ENCODE peak calls at places on chromosomes 13 and 19, in seven cellular contexts. One of them, this sample, is unnamed.

GRCh38 chr13:42396501-42396900 is 124.5 kb downstream of the AKAP11 start:
- DNase-seq in D341Med: no peak
- DNase-seq in NCI-H510A: no peak
- DNase-seq in neural crest cell: no peak
- DNase-seq in activated CD8-positive, alpha-beta memory T cell treated with anti-CD3 and anti-CD28 coated beads for 4 hours: peak; percentile 38
- DNase-seq in nephron progenitor cell: no peak
- DNase-seq in activated CD4-positive, alpha-beta T cell treated with anti-CD3 and anti-CD28 coated beads for 4 hours: peak; percentile 42
- DNase-seq in this sample: no peak

GRCh38 chr19:39818626-39819097 is 15.3 kb downstream of the DYRK1B start:
- DNase-seq in nephron progenitor cell: no peak
- DNase-seq in NCI-H510A: no peak
- DNase-seq in activated CD4-positive, alpha-beta T cell treated with anti-CD3 and anti-CD28 coated beads for 4 hours: no peak
- DNase-seq in activated CD8-positive, alpha-beta memory T cell treated with anti-CD3 and anti-CD28 coated beads for 4 hours: no peak
- DNase-seq in D341Med: no peak
- DNase-seq in neural crest cell: no peak
- DNase-seq in this sample: no peak

GRCh38 chr19:50252111-50252886 is 48.9 kb downstream of the MYH14 start:
- DNase-seq in NCI-H510A: no peak
- DNase-seq in nephron progenitor cell: peak; percentile 66
- DNase-seq in activated CD8-positive, alpha-beta memory T cell treated with anti-CD3 and anti-CD28 coated beads for 4 hours: no peak
- DNase-seq in neural crest cell: peak; percentile 44
- DNase-seq in D341Med: peak; percentile 72
- DNase-seq in activated CD4-positive, alpha-beta T cell treated with anti-CD3 and anti-CD28 coated beads for 4 hours: peak; percentile 8
- DNase-seq in this sample: peak; percentile 31

GRCh38 chr13:109647046-109647445 is 139.3 kb downstream of the IRS2 start:
- DNase-seq in nephron progenitor cell: no peak
- DNase-seq in D341Med: no peak
- DNase-seq in activated CD8-positive, alpha-beta memory T cell treated with anti-CD3 and anti-CD28 coated beads for 4 hours: no peak
- DNase-seq in neural crest cell: no peak
- DNase-seq in NCI-H510A: no peak
- DNase-seq in activated CD4-positive, alpha-beta T cell treated with anti-CD3 and anti-CD28 coated beads for 4 hours: no peak
- DNase-seq in this sample: no peak

GRCh38 chr13:112991611-112992010 is 22.6 kb downstream of the MCF2L start:
- DNase-seq in activated CD8-positive, alpha-beta memory T cell treated with anti-CD3 and anti-CD28 coated beads for 4 hours: no peak
- DNase-seq in D341Med: no peak
- DNase-seq in neural crest cell: no peak
- DNase-seq in NCI-H510A: peak; percentile 49
- DNase-seq in nephron progenitor cell: no peak
- DNase-seq in activated CD4-positive, alpha-beta T cell treated with anti-CD3 and anti-CD28 coated beads for 4 hours: no peak
- DNase-seq in this sample: no peak

GRCh38 chr13:44259045-44260042 is 114.3 kb upstream of the SERP2 start:
- DNase-seq in neural crest cell: no peak
- DNase-seq in activated CD8-positive, alpha-beta memory T cell treated with anti-CD3 and anti-CD28 coated beads for 4 hours: peak; percentile 75
- DNase-seq in activated CD4-positive, alpha-beta T cell treated with anti-CD3 and anti-CD28 coated beads for 4 hours: peak; percentile 85
- DNase-seq in NCI-H510A: no peak
- DNase-seq in D341Med: no peak
- DNase-seq in nephron progenitor cell: no peak
- DNase-seq in this sample: no peak

GRCh38 chr19:47427241-47428176 is 8.2 kb upstream of the MEIS3 start:
- DNase-seq in NCI-H510A: no peak
- DNase-seq in nephron progenitor cell: peak; percentile 87
- DNase-seq in activated CD4-positive, alpha-beta T cell treated with anti-CD3 and anti-CD28 coated beads for 4 hours: peak; percentile 55
- DNase-seq in activated CD8-positive, alpha-beta memory T cell treated with anti-CD3 and anti-CD28 coated beads for 4 hours: peak; percentile 39
- DNase-seq in neural crest cell: peak; percentile 88
- DNase-seq in D341Med: peak; percentile 80
- DNase-seq in this sample: peak; percentile 68

GRCh38 chr19:49950956-49951526 is 9.9 kb downstream of the SIGLEC11 start:
- DNase-seq in neural crest cell: no peak
- DNase-seq in nephron progenitor cell: no peak
- DNase-seq in NCI-H510A: no peak
- DNase-seq in D341Med: no peak
- DNase-seq in activated CD8-positive, alpha-beta memory T cell treated with anti-CD3 and anti-CD28 coated beads for 4 hours: no peak
- DNase-seq in activated CD4-positive, alpha-beta T cell treated with anti-CD3 and anti-CD28 coated beads for 4 hours: no peak
- DNase-seq in this sample: no peak

GRCh38 chr19:38793186-38793585 is 4.2 kb downstream of the LGALS7B start:
- DNase-seq in activated CD4-positive, alpha-beta T cell treated with anti-CD3 and anti-CD28 coated beads for 4 hours: no peak
- DNase-seq in activated CD8-positive, alpha-beta memory T cell treated with anti-CD3 and anti-CD28 coated beads for 4 hours: no peak
- DNase-seq in D341Med: no peak
- DNase-seq in NCI-H510A: no peak
- DNase-seq in nephron progenitor cell: no peak
- DNase-seq in neural crest cell: no peak
- DNase-seq in this sample: no peak

GRCh38 chr13:23754506-23754905 is 134.7 kb downstream of the MIPEP start:
- DNase-seq in nephron progenitor cell: no peak
- DNase-seq in neural crest cell: no peak
- DNase-seq in NCI-H510A: no peak
- DNase-seq in activated CD4-positive, alpha-beta T cell treated with anti-CD3 and anti-CD28 coated beads for 4 hours: peak; percentile 29
- DNase-seq in D341Med: no peak
- DNase-seq in activated CD8-positive, alpha-beta memory T cell treated with anti-CD3 and anti-CD28 coated beads for 4 hours: no peak
- DNase-seq in this sample: no peak

GRCh38 chr13:96492758-96493157 is 402.9 kb downstream of the HS6ST3 start:
- DNase-seq in activated CD8-positive, alpha-beta memory T cell treated with anti-CD3 and anti-CD28 coated beads for 4 hours: no peak
- DNase-seq in NCI-H510A: no peak
- DNase-seq in D341Med: no peak
- DNase-seq in nephron progenitor cell: no peak
- DNase-seq in neural crest cell: no peak
- DNase-seq in activated CD4-positive, alpha-beta T cell treated with anti-CD3 and anti-CD28 coated beads for 4 hours: no peak
- DNase-seq in this sample: no peak

GRCh38 chr13:22451345-22451744 is 729.4 kb upstream of the SGCG start:
- DNase-seq in nephron progenitor cell: peak; percentile 14
- DNase-seq in D341Med: no peak
- DNase-seq in activated CD8-positive, alpha-beta memory T cell treated with anti-CD3 and anti-CD28 coated beads for 4 hours: no peak
- DNase-seq in activated CD4-positive, alpha-beta T cell treated with anti-CD3 and anti-CD28 coated beads for 4 hours: no peak
- DNase-seq in NCI-H510A: no peak
- DNase-seq in neural crest cell: peak; percentile 50
- DNase-seq in this sample: peak; percentile 56

GRCh38 chr19:16112778-16113177 is 1.1 kb downstream of the RAB8A start:
- DNase-seq in D341Med: no peak
- DNase-seq in nephron progenitor cell: no peak
- DNase-seq in activated CD4-positive, alpha-beta T cell treated with anti-CD3 and anti-CD28 coated beads for 4 hours: no peak
- DNase-seq in neural crest cell: no peak
- DNase-seq in NCI-H510A: no peak
- DNase-seq in activated CD8-positive, alpha-beta memory T cell treated with anti-CD3 and anti-CD28 coated beads for 4 hours: no peak
- DNase-seq in this sample: no peak

GRCh38 chr13:43397110-43397509 is 373.7 kb downstream of the DNAJC15 start:
- DNase-seq in activated CD8-positive, alpha-beta memory T cell treated with anti-CD3 and anti-CD28 coated beads for 4 hours: no peak
- DNase-seq in neural crest cell: no peak
- DNase-seq in D341Med: no peak
- DNase-seq in NCI-H510A: no peak
- DNase-seq in nephron progenitor cell: no peak
- DNase-seq in activated CD4-positive, alpha-beta T cell treated with anti-CD3 and anti-CD28 coated beads for 4 hours: no peak
- DNase-seq in this sample: no peak

GRCh38 chr19:14146789-14147216 is 10.4 kb upstream of the ASF1B start:
- DNase-seq in NCI-H510A: no peak
- DNase-seq in neural crest cell: no peak
- DNase-seq in activated CD8-positive, alpha-beta memory T cell treated with anti-CD3 and anti-CD28 coated beads for 4 hours: no peak
- DNase-seq in nephron progenitor cell: no peak
- DNase-seq in activated CD4-positive, alpha-beta T cell treated with anti-CD3 and anti-CD28 coated beads for 4 hours: no peak
- DNase-seq in D341Med: no peak
- DNase-seq in this sample: no peak

GRCh38 chr19:47436712-47437401 is 17.5 kb upstream of the MEIS3 start:
- DNase-seq in D341Med: peak; percentile 89
- DNase-seq in neural crest cell: peak; percentile 90
- DNase-seq in activated CD4-positive, alpha-beta T cell treated with anti-CD3 and anti-CD28 coated beads for 4 hours: peak; percentile 84
- DNase-seq in activated CD8-positive, alpha-beta memory T cell treated with anti-CD3 and anti-CD28 coated beads for 4 hours: peak; percentile 73
- DNase-seq in nephron progenitor cell: peak; percentile 86
- DNase-seq in NCI-H510A: peak; percentile 37
- DNase-seq in this sample: peak; percentile 84

GRCh38 chr13:23833733-23834611 is 55.2 kb downstream of the MIPEP start:
- DNase-seq in neural crest cell: no peak
- DNase-seq in D341Med: peak; percentile 69
- DNase-seq in activated CD8-positive, alpha-beta memory T cell treated with anti-CD3 and anti-CD28 coated beads for 4 hours: no peak
- DNase-seq in activated CD4-positive, alpha-beta T cell treated with anti-CD3 and anti-CD28 coated beads for 4 hours: no peak
- DNase-seq in nephron progenitor cell: no peak
- DNase-seq in NCI-H510A: no peak
- DNase-seq in this sample: no peak

GRCh38 chr13:101522607-101523006 is 70.1 kb downstream of the ITGBL1 start:
- DNase-seq in D341Med: no peak
- DNase-seq in activated CD8-positive, alpha-beta memory T cell treated with anti-CD3 and anti-CD28 coated beads for 4 hours: no peak
- DNase-seq in neural crest cell: no peak
- DNase-seq in NCI-H510A: no peak
- DNase-seq in activated CD4-positive, alpha-beta T cell treated with anti-CD3 and anti-CD28 coated beads for 4 hours: no peak
- DNase-seq in nephron progenitor cell: no peak
- DNase-seq in this sample: no peak

GRCh38 chr19:46603752-46604241 is 2.7 kb downstream of the CALM3 start:
- DNase-seq in nephron progenitor cell: no peak
- DNase-seq in neural crest cell: no peak
- DNase-seq in activated CD4-positive, alpha-beta T cell treated with anti-CD3 and anti-CD28 coated beads for 4 hours: no peak
- DNase-seq in activated CD8-positive, alpha-beta memory T cell treated with anti-CD3 and anti-CD28 coated beads for 4 hours: no peak
- DNase-seq in D341Med: no peak
- DNase-seq in NCI-H510A: no peak
- DNase-seq in this sample: no peak

GRCh38 chr13:22592515-22592914 is 588.3 kb upstream of the SGCG start:
- DNase-seq in activated CD4-positive, alpha-beta T cell treated with anti-CD3 and anti-CD28 coated beads for 4 hours: no peak
- DNase-seq in D341Med: no peak
- DNase-seq in NCI-H510A: no peak
- DNase-seq in nephron progenitor cell: no peak
- DNase-seq in neural crest cell: no peak
- DNase-seq in activated CD8-positive, alpha-beta memory T cell treated with anti-CD3 and anti-CD28 coated beads for 4 hours: no peak
- DNase-seq in this sample: no peak

GRCh38 chr13:58584610-58585009 is 953.1 kb downstream of the PCDH17 start:
- DNase-seq in activated CD4-positive, alpha-beta T cell treated with anti-CD3 and anti-CD28 coated beads for 4 hours: no peak
- DNase-seq in nephron progenitor cell: no peak
- DNase-seq in D341Med: no peak
- DNase-seq in NCI-H510A: no peak
- DNase-seq in neural crest cell: no peak
- DNase-seq in activated CD8-positive, alpha-beta memory T cell treated with anti-CD3 and anti-CD28 coated beads for 4 hours: no peak
- DNase-seq in this sample: no peak

GRCh38 chr13:111518161-111518791 is 197.8 kb downstream of the TEX29 start:
- DNase-seq in D341Med: no peak
- DNase-seq in NCI-H510A: peak; percentile 51
- DNase-seq in nephron progenitor cell: no peak
- DNase-seq in neural crest cell: no peak
- DNase-seq in activated CD4-positive, alpha-beta T cell treated with anti-CD3 and anti-CD28 coated beads for 4 hours: no peak
- DNase-seq in activated CD8-positive, alpha-beta memory T cell treated with anti-CD3 and anti-CD28 coated beads for 4 hours: no peak
- DNase-seq in this sample: peak; percentile 47

This sample was measured in T47D.